ENCODE peak calls at places on chromosomes 16 and 17, in eight cellular contexts. A, I, E, D, L, Y, B and U are unnamed samples.

GRCh38 chr17:42403150-42403549 is 14.9 kb upstream of the STAT3 start:
- DNase-seq in A (peak), D (no peak), E (no peak), L (no peak), B (no peak), Y (no peak), I (no peak), U (no peak)

GRCh38 chr16:81431554-81432353 is 12.9 kb upstream of the CMIP start:
- DNase-seq in Y (no peak), L (peak), B (peak), D (no peak), I (no peak), A (no peak), E (peak), U (no peak)

GRCh38 chr16:66741131-66741900 is 10.1 kb downstream of the DYNC1LI2 start:
- DNase-seq in Y (no peak), D (peak), L (no peak), A (no peak), I (peak), E (peak), B (peak), U (no peak)

GRCh38 chr16:5379948-5380347 is 282.4 kb upstream of the EEF2KMT start:
- DNase-seq in I (no peak), L (no peak), Y (no peak), E (no peak), D (no peak), A (no peak), B (no peak), U (no peak)

GRCh38 chr17:73305845-73306836 is 5.7 kb downstream of the CDC42EP4 start:
- DNase-seq in L (no peak), B (no peak), A (no peak), Y (no peak), D (no peak), I (no peak), E (no peak), U (no peak)

GRCh38 chr16:3998793-3999478 is 117.3 kb downstream of the ADCY9 start:
- DNase-seq in Y (no peak), L (no peak), B (peak), I (no peak), E (no peak), A (no peak), D (peak), U (no peak)

GRCh38 chr16:79217375-79218011 is 383.0 kb downstream of the MAF start:
- DNase-seq in Y (no peak), B (no peak), A (no peak), I (no peak), L (no peak), E (no peak), D (no peak), U (no peak)

GRCh38 chr17:51398128-51398525 is 137.8 kb downstream of the UTP18 start:
- DNase-seq in L (no peak), A (no peak), B (no peak), E (no peak), D (no peak), Y (no peak), I (no peak), U (no peak)

GRCh38 chr17:12736526-12736925 is 52.8 kb upstream of the ARHGAP44 start:
- DNase-seq in E (no peak), I (no peak), L (no peak), Y (no peak), D (no peak), A (no peak), B (no peak), U (no peak)

GRCh38 chr16:71350821-71351557 is 7.5 kb upstream of the CALB2 start:
- DNase-seq in D (no peak), E (no peak), A (no peak), B (no peak), I (no peak), Y (no peak), L (no peak), U (no peak)

GRCh38 chr16:6616746-6617145 is 715.9 kb upstream of the RBFOX1 start:
- DNase-seq in L (no peak), A (no peak), E (no peak), Y (no peak), B (no peak), I (no peak), D (no peak), U (no peak)

GRCh38 chr16:89918453-89919347 is at the start of gene MC1R:
- DNase-seq in L (no peak), Y (no peak), A (peak), I (no peak), B (no peak), E (no peak), D (peak), U (no peak)

GRCh38 chr16:83400234-83400633 is 407.5 kb upstream of the HSBP1 start:
- DNase-seq in B (no peak), L (no peak), D (no peak), E (no peak), Y (no peak), A (no peak), I (no peak), U (no peak)

GRCh38 chr17:82203920-82204319 is 8.7 kb downstream of the CCDC57 start:
- DNase-seq in I (no peak), D (no peak), Y (no peak), A (no peak), L (no peak), B (no peak), E (no peak), U (no peak)

GRCh38 chr16:2968368-2968737 is 795 bp upstream of the PAQR4 start:
- DNase-seq in A (peak), E (no peak), Y (no peak), D (no peak), I (no peak), B (peak), L (no peak), U (no peak)

GRCh38 chr16:70018254-70018653 is 67.1 kb downstream of the CLEC18A start:
- DNase-seq in E (no peak), I (no peak), B (no peak), L (no peak), D (no peak), Y (no peak), A (peak), U (no peak)

GRCh38 chr17:63082273-63082861 is 116.3 kb downstream of the TANC2 start:
- DNase-seq in L (no peak), Y (no peak), I (no peak), A (peak), B (no peak), D (no peak), E (peak), U (no peak)

GRCh38 chr17:1143573-1143972 is 36.2 kb downstream of the ABR start:
- DNase-seq in B (no peak), Y (no peak), L (no peak), D (no peak), E (no peak), I (no peak), A (no peak), U (no peak)

GRCh38 chr16:12185563-12185962 is 209.0 kb downstream of the SNX29 start:
- DNase-seq in E (no peak), A (no peak), B (no peak), Y (no peak), L (no peak), I (no peak), D (no peak), U (no peak)